ENCODE peak calls at places on chromosomes 6 and 20, in seven cellular contexts. One of them, this sample, is unnamed.

GRCh38 chr6:157198425-157199279 is 124.7 kb downstream of the TMEM242 start:
- DNase-seq in HCEC 1CT: no peak
- DNase-seq in mucosa of descending colon: peak
- DNase-seq in ACHN: no peak
- DNase-seq in GM23248: peak
- DNase-seq in astrocyte: no peak
- DNase-seq in smooth muscle cell of the brain vasculature: no peak
- DNase-seq in this sample: peak

GRCh38 chr6:84967389-84967788 is 203.0 kb upstream of the TBX18 start:
- DNase-seq in mucosa of descending colon: no peak
- DNase-seq in astrocyte: no peak
- DNase-seq in GM23248: peak
- DNase-seq in ACHN: peak
- DNase-seq in HCEC 1CT: peak
- DNase-seq in smooth muscle cell of the brain vasculature: no peak
- DNase-seq in this sample: no peak

GRCh38 chr6:10429638-10430427 is 15.0 kb upstream of the TFAP2A start:
- DNase-seq in mucosa of descending colon: no peak
- DNase-seq in ACHN: peak
- DNase-seq in astrocyte: peak
- DNase-seq in GM23248: peak
- DNase-seq in HCEC 1CT: peak
- DNase-seq in smooth muscle cell of the brain vasculature: no peak
- DNase-seq in this sample: no peak

GRCh38 chr6:10373642-10374359 is 41.1 kb downstream of the TFAP2A start:
- DNase-seq in HCEC 1CT: peak
- DNase-seq in GM23248: peak
- DNase-seq in smooth muscle cell of the brain vasculature: no peak
- DNase-seq in ACHN: peak
- DNase-seq in astrocyte: no peak
- DNase-seq in mucosa of descending colon: no peak
- DNase-seq in this sample: no peak

GRCh38 chr6:35275417-35275816 is 15.9 kb downstream of the ZNF76 start:
- DNase-seq in mucosa of descending colon: no peak
- DNase-seq in HCEC 1CT: no peak
- DNase-seq in astrocyte: no peak
- DNase-seq in ACHN: no peak
- DNase-seq in smooth muscle cell of the brain vasculature: no peak
- DNase-seq in GM23248: peak
- DNase-seq in this sample: no peak

GRCh38 chr6:113873043-113873667 is 16.0 kb downstream of the MARCKS start:
- DNase-seq in mucosa of descending colon: peak
- DNase-seq in ACHN: peak
- DNase-seq in HCEC 1CT: no peak
- DNase-seq in smooth muscle cell of the brain vasculature: no peak
- DNase-seq in GM23248: no peak
- DNase-seq in astrocyte: no peak
- DNase-seq in this sample: no peak

GRCh38 chr6:108942556-108943492 is 94.6 kb downstream of the ARMC2 start:
- DNase-seq in astrocyte: no peak
- DNase-seq in mucosa of descending colon: no peak
- DNase-seq in GM23248: no peak
- DNase-seq in ACHN: no peak
- DNase-seq in HCEC 1CT: no peak
- DNase-seq in smooth muscle cell of the brain vasculature: no peak
- DNase-seq in this sample: no peak

GRCh38 chr6:1263039-1263849 is 48.7 kb upstream of the FOXQ1 start:
- DNase-seq in astrocyte: peak
- DNase-seq in HCEC 1CT: no peak
- DNase-seq in mucosa of descending colon: no peak
- DNase-seq in GM23248: no peak
- DNase-seq in ACHN: no peak
- DNase-seq in smooth muscle cell of the brain vasculature: no peak
- DNase-seq in this sample: no peak

GRCh38 chr20:62938105-62938888 is at the start of gene GID8:
- DNase-seq in astrocyte: peak
- DNase-seq in ACHN: peak
- DNase-seq in GM23248: peak
- DNase-seq in mucosa of descending colon: peak
- DNase-seq in HCEC 1CT: peak
- DNase-seq in smooth muscle cell of the brain vasculature: no peak
- DNase-seq in this sample: no peak

GRCh38 chr6:10719386-10720228 is 3.3 kb upstream of the TMEM14C start:
- DNase-seq in HCEC 1CT: peak
- DNase-seq in smooth muscle cell of the brain vasculature: no peak
- DNase-seq in astrocyte: no peak
- DNase-seq in mucosa of descending colon: peak
- DNase-seq in ACHN: peak
- DNase-seq in GM23248: peak
- DNase-seq in this sample: no peak

GRCh38 chr6:67630146-67630545 is 1004.9 kb upstream of the ADGRB3 start:
- DNase-seq in astrocyte: peak
- DNase-seq in HCEC 1CT: peak
- DNase-seq in smooth muscle cell of the brain vasculature: peak
- DNase-seq in mucosa of descending colon: no peak
- DNase-seq in ACHN: no peak
- DNase-seq in GM23248: peak
- DNase-seq in this sample: no peak

GRCh38 chr20:20237093-20237959 is 130.6 kb upstream of the INSM1 start:
- DNase-seq in GM23248: peak
- DNase-seq in astrocyte: no peak
- DNase-seq in HCEC 1CT: peak
- DNase-seq in mucosa of descending colon: peak
- DNase-seq in ACHN: peak
- DNase-seq in smooth muscle cell of the brain vasculature: peak
- DNase-seq in this sample: no peak

GRCh38 chr6:3131695-3132094 is 13.2 kb downstream of the BPHL start:
- DNase-seq in ACHN: no peak
- DNase-seq in HCEC 1CT: no peak
- DNase-seq in smooth muscle cell of the brain vasculature: no peak
- DNase-seq in mucosa of descending colon: no peak
- DNase-seq in astrocyte: no peak
- DNase-seq in GM23248: no peak
- DNase-seq in this sample: no peak

GRCh38 chr6:4973972-4974885 is 29.6 kb downstream of the RPP40 start:
- DNase-seq in astrocyte: peak
- DNase-seq in GM23248: peak
- DNase-seq in mucosa of descending colon: no peak
- DNase-seq in smooth muscle cell of the brain vasculature: peak
- DNase-seq in ACHN: no peak
- DNase-seq in HCEC 1CT: no peak
- DNase-seq in this sample: no peak

GRCh38 chr6:5058254-5058653 is 26.9 kb upstream of the PPP1R3G start:
- DNase-seq in HCEC 1CT: no peak
- DNase-seq in mucosa of descending colon: no peak
- DNase-seq in smooth muscle cell of the brain vasculature: no peak
- DNase-seq in astrocyte: no peak
- DNase-seq in GM23248: no peak
- DNase-seq in ACHN: no peak
- DNase-seq in this sample: no peak

GRCh38 chr6:139372326-139373153 is 1.9 kb downstream of the CITED2 start:
- DNase-seq in ACHN: no peak
- DNase-seq in HCEC 1CT: peak
- DNase-seq in mucosa of descending colon: no peak
- DNase-seq in smooth muscle cell of the brain vasculature: no peak
- DNase-seq in GM23248: peak
- DNase-seq in astrocyte: peak
- DNase-seq in this sample: no peak

GRCh38 chr6:90691823-90692222 is 105.0 kb upstream of the MAP3K7 start:
- DNase-seq in mucosa of descending colon: no peak
- DNase-seq in GM23248: no peak
- DNase-seq in HCEC 1CT: no peak
- DNase-seq in astrocyte: no peak
- DNase-seq in ACHN: no peak
- DNase-seq in smooth muscle cell of the brain vasculature: no peak
- DNase-seq in this sample: no peak

GRCh38 chr6:116847234-116847633 is 18.4 kb upstream of the GPRC6A start:
- DNase-seq in astrocyte: peak
- DNase-seq in HCEC 1CT: peak
- DNase-seq in ACHN: peak
- DNase-seq in smooth muscle cell of the brain vasculature: peak
- DNase-seq in mucosa of descending colon: no peak
- DNase-seq in GM23248: peak
- DNase-seq in this sample: no peak

GRCh38 chr6:156910938-156911337 is 133.8 kb downstream of the ARID1B start:
- DNase-seq in GM23248: peak
- DNase-seq in mucosa of descending colon: no peak
- DNase-seq in smooth muscle cell of the brain vasculature: no peak
- DNase-seq in astrocyte: no peak
- DNase-seq in HCEC 1CT: peak
- DNase-seq in ACHN: no peak
- DNase-seq in this sample: no peak

GRCh38 chr6:31676904-31677303 is 4.0 kb downstream of the LY6G5C start:
- DNase-seq in astrocyte: no peak
- DNase-seq in ACHN: no peak
- DNase-seq in mucosa of descending colon: no peak
- DNase-seq in HCEC 1CT: no peak
- DNase-seq in GM23248: peak
- DNase-seq in smooth muscle cell of the brain vasculature: no peak
- DNase-seq in this sample: no peak

GRCh38 chr6:44228836-44229235 is 5.4 kb downstream of the SLC29A1 start:
- DNase-seq in GM23248: peak
- DNase-seq in mucosa of descending colon: no peak
- DNase-seq in HCEC 1CT: no peak
- DNase-seq in astrocyte: no peak
- DNase-seq in smooth muscle cell of the brain vasculature: no peak
- DNase-seq in ACHN: no peak
- DNase-seq in this sample: no peak

GRCh38 chr6:149431905-149432775 is 32.1 kb downstream of the SUMO4 start:
- DNase-seq in mucosa of descending colon: peak
- DNase-seq in astrocyte: peak
- DNase-seq in smooth muscle cell of the brain vasculature: peak
- DNase-seq in HCEC 1CT: peak
- DNase-seq in ACHN: peak
- DNase-seq in GM23248: peak
- DNase-seq in this sample: peak

This sample was measured in keratinocyte.